ENCODE peak calls at places on chromosomes 11 and 22, in ten cellular contexts. K is stimulated activated CD4-positive, alpha-beta T cell treated with anti-CD3 and anti-CD28 coated beads, Interleukin-1b, Interleukin-23, amount 100 ng/mL, for 4 hours; S is stimulated activated CD8-positive, alpha-beta memory T cell treated with anti-CD3 and anti-CD28 coated beads, Interleukin-7, amount 100 ng/mL, for 48 hours; R is AG10803; Q is NCI-H510A; J is ELR; A is activated naive CD4-positive, alpha-beta T cell treated with anti-CD3 and anti-CD28 coated beads, Interleukin-2, amount 50 U/mL, for 16 hours; L is Daoy; F is fibroblast of lung; Y is activated CD4-positive, alpha-beta T cell treated with anti-CD3 and anti-CD28 coated beads, Interleukin-2, amount 50 U/mL, for 48 hours. N is an unnamed sample.

GRCh38 chr11:102964867-102965266 is 9.3 kb upstream of the MMP13 start:
- DNase-seq in K (no peak), S (no peak), R (no peak), Q (no peak), J (no peak), A (no peak), L (no peak), F (no peak), Y (no peak), N (no peak)

GRCh38 chr11:130486981-130487380 is 38.5 kb downstream of the ADAMTS15 start:
- DNase-seq in K (no peak), S (no peak), R (no peak), Q (no peak), J (no peak), A (no peak), L (no peak), F (no peak), Y (no peak), N (no peak)

GRCh38 chr11:33040127-33040861 is 922 bp downstream of the TCP11L1 start:
- DNase-seq in K (no peak), S (peak), R (no peak), Q (peak), J (peak), A (peak), L (no peak), F (peak), Y (peak), N (no peak)

GRCh38 chr11:123461164-123461563 is 31.1 kb downstream of the GRAMD1B start:
- DNase-seq in K (no peak), S (no peak), R (peak), Q (no peak), J (no peak), A (no peak), L (no peak), F (no peak), Y (no peak), N (peak)

GRCh38 chr11:81700061-81700460 is 1033.6 kb downstream of the FAM181B start:
- DNase-seq in K (no peak), S (no peak), R (peak), Q (no peak), J (no peak), A (no peak), L (no peak), F (peak), Y (no peak), N (no peak)

GRCh38 chr11:120547871-120548681 is 36.5 kb downstream of the GRIK4 start:
- DNase-seq in K (no peak), S (no peak), R (peak), Q (no peak), J (peak), A (no peak), L (peak), F (peak), Y (no peak), N (peak)

GRCh38 chr11:108069947-108070346 is 51.4 kb upstream of the ACAT1 start:
- DNase-seq in K (no peak), S (no peak), R (peak), Q (no peak), J (peak), A (no peak), L (peak), F (peak), Y (no peak), N (peak)

GRCh38 chr11:99693941-99694492 is 673.3 kb downstream of the CNTN5 start:
- DNase-seq in K (no peak), S (no peak), R (no peak), Q (no peak), J (peak), A (no peak), L (peak), F (peak), Y (no peak), N (peak)

GRCh38 chr22:47798229-47798628 is 1035.8 kb downstream of the TBC1D22A start:
- DNase-seq in K (no peak), S (no peak), R (no peak), Q (no peak), J (no peak), A (no peak), L (no peak), F (no peak), Y (no peak), N (no peak)

GRCh38 chr11:34074391-34074790 is 22.9 kb downstream of the CAPRIN1 start:
- DNase-seq in K (no peak), S (no peak), R (no peak), Q (no peak), J (no peak), A (no peak), L (no peak), F (no peak), Y (no peak), N (no peak)

GRCh38 chr22:37368058-37368457 is 59.2 kb downstream of the ELFN2 start:
- DNase-seq in K (no peak), S (no peak), R (no peak), Q (no peak), J (no peak), A (no peak), L (no peak), F (no peak), Y (no peak), N (no peak)

GRCh38 chr22:29216873-29217666 is 11.4 kb downstream of the EMID1 start:
- DNase-seq in K (no peak), S (no peak), R (peak), Q (no peak), J (no peak), A (no peak), L (peak), F (no peak), Y (no peak), N (peak)

GRCh38 chr11:12189543-12190235 is 79.3 kb downstream of the MICAL2 start:
- DNase-seq in K (no peak), S (no peak), R (no peak), Q (peak), J (no peak), A (no peak), L (peak), F (no peak), Y (no peak), N (no peak)

GRCh38 chr11:119293461-119293860 is 23.5 kb downstream of the MCAM start:
- DNase-seq in K (no peak), S (no peak), R (no peak), Q (no peak), J (no peak), A (no peak), L (no peak), F (no peak), Y (no peak), N (no peak)

GRCh38 chr22:45831394-45831793 is 145.6 kb downstream of the WNT7B start:
- DNase-seq in K (no peak), S (no peak), R (peak), Q (no peak), J (peak), A (no peak), L (no peak), F (peak), Y (no peak), N (peak)

GRCh38 chr11:2529173-2529572 is 84.4 kb downstream of the KCNQ1 start:
- DNase-seq in K (no peak), S (no peak), R (no peak), Q (no peak), J (no peak), A (no peak), L (no peak), F (no peak), Y (no peak), N (no peak)

GRCh38 chr11:66727883-66728759 is 895 bp downstream of the SPTBN2 start:
- DNase-seq in K (no peak), S (no peak), R (no peak), Q (no peak), J (no peak), A (no peak), L (peak), F (no peak), Y (no peak), N (no peak)

N was measured in fibroblast of gingiva.